ENCODE peak calls at places on chromosome 22, in nine cellular contexts. X, Q, H, R, C, G, B, E and T are unnamed samples.
A peak's percentile ranks its signal among the peaks of the same experiment; 100 is the strongest.

GRCh38 chr22:34015642-34016041 is 95.4 kb upstream of the LARGE1 start:
- DNase-seq in X (no peak), Q (no peak), H (no peak), R (no peak), C (no peak), G (no peak), B (no peak), E (no peak), T (peak; percentile 21)

GRCh38 chr22:30274061-30274812 is 7.6 kb upstream of the OSM start:
- DNase-seq in X (no peak), Q (no peak), H (no peak), R (no peak), C (no peak), G (no peak), B (no peak), E (no peak), T (no peak)

GRCh38 chr22:44668190-44668885 is 33.7 kb upstream of the PRR5 start:
- DNase-seq in X (peak; percentile 70), Q (no peak), H (no peak), R (no peak), C (peak; percentile 68), G (no peak), B (no peak), E (no peak), T (no peak)

GRCh38 chr22:50694099-50694498 is 21.5 kb downstream of the SHANK3 start:
- DNase-seq in X (no peak), Q (no peak), H (no peak), R (no peak), C (no peak), G (no peak), B (no peak), E (no peak), T (no peak)

GRCh38 chr22:40138866-40139265 is 38.9 kb upstream of the TNRC6B start:
- DNase-seq in X (no peak), Q (no peak), H (no peak), R (no peak), C (no peak), G (no peak), B (no peak), E (no peak), T (no peak)

GRCh38 chr22:33401291-33401690 is 343.1 kb upstream of the SYN3 start:
- DNase-seq in X (no peak), Q (no peak), H (no peak), R (no peak), C (no peak), G (no peak), B (peak; percentile 75), E (peak; percentile 10), T (no peak)

GRCh38 chr22:36776722-36777121 is 803 bp upstream of the IFT27 start:
- DNase-seq in X (no peak), Q (no peak), H (no peak), R (no peak), C (no peak), G (no peak), B (no peak), E (no peak), T (no peak)

GRCh38 chr22:30572210-30572609 is 2.3 kb downstream of the GAL3ST1 start:
- DNase-seq in X (no peak), Q (no peak), H (no peak), R (no peak), C (no peak), G (no peak), B (peak; percentile 4), E (no peak), T (no peak)

GRCh38 chr22:30602049-30602448 is 4.9 kb upstream of the TCN2 start:
- DNase-seq in X (peak; percentile 44), Q (no peak), H (no peak), R (peak; percentile 49), C (no peak), G (no peak), B (peak; percentile 23), E (peak; percentile 62), T (no peak)

GRCh38 chr22:37745548-37746365 is 48.9 kb downstream of the TRIOBP start:
- DNase-seq in X (peak; percentile 90), Q (peak; percentile 91), H (peak; percentile 92), R (peak; percentile 93), C (peak; percentile 94), G (peak; percentile 96), B (peak; percentile 83), E (peak; percentile 82), T (peak; percentile 96)

GRCh38 chr22:39205344-39206021 is 39.3 kb downstream of the PDGFB start:
- DNase-seq in X (peak; percentile 33), Q (no peak), H (no peak), R (no peak), C (no peak), G (peak; percentile 50), B (peak; percentile 57), E (peak; percentile 65), T (no peak)

GRCh38 chr22:41488076-41488475 is 19.2 kb downstream of the ACO2 start:
- DNase-seq in X (no peak), Q (no peak), H (no peak), R (no peak), C (no peak), G (no peak), B (no peak), E (no peak), T (no peak)

DNA sequence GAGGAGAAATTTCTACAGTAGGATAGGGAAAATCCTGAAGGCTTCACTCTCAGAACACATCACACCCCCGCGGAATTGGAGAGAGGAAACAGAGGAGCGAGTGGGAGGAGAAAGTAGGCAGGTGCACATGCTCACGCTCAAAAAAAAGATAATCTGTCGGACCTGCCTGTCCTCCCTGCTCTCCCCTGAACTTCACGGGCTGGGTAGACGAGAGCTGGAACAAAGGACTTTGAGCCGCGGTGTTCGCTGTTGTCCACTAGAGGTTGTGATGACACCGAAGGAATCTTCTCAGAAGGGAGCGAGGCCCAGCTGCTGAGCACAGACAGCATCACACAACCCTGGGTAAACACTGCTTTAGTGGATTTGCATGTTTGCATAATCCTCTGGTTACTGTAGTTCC is 5.0 kb downstream of the SEZ6L start:
- DNase-seq in X (peak; percentile 79), Q (no peak), H (peak; percentile 74), R (no peak), C (no peak), G (peak; percentile 62), B (no peak), E (peak; percentile 3), T (no peak)
- TF ChIP-seq CTCF in X (peak; percentile 70), Q (no peak), H (peak; percentile 40), R (no peak), C (no peak), G (no peak), B (no peak), E (no peak), T (no peak)

GRCh38 chr22:47933226-47933625 is 1170.8 kb downstream of the TBC1D22A start:
- DNase-seq in X (no peak), Q (no peak), H (no peak), R (no peak), C (no peak), G (no peak), B (no peak), E (no peak), T (peak; percentile 53)
- H3K9me3 ChIP-seq in X (peaks cover 8% of the 10 kb centered on the region), Q (no peaks in the 10 kb centered on the region), H (no peaks in the 10 kb centered on the region), R (peaks cover 16% of the 10 kb centered on the region), C (peaks cover 7% of the 10 kb centered on the region), G (no peaks in the 10 kb centered on the region), B (no peaks in the 10 kb centered on the region), E (no peaks in the 10 kb centered on the region), T (peaks cover 12% of the 10 kb centered on the region)

GRCh38 chr22:22410677-22411076 is 97.9 kb downstream of the ZNF280B start:
- DNase-seq in X (no peak), Q (no peak), H (no peak), R (no peak), C (no peak), G (no peak), B (no peak), E (no peak), T (peak; percentile 17)

GRCh38 chr22:22410121-22410520 is 98.4 kb downstream of the ZNF280B start:
- DNase-seq in X (no peak), Q (no peak), H (no peak), R (peak; percentile 92), C (peak; percentile 72), G (no peak), B (no peak), E (no peak), T (peak; percentile 86)

GRCh38 chr22:22408269-22408668 is 100.3 kb downstream of the ZNF280B start:
- DNase-seq in X (no peak), Q (no peak), H (no peak), R (no peak), C (no peak), G (no peak), B (no peak), E (no peak), T (peak; percentile 72)

GRCh38 chr22:22407061-22407460 is 101.5 kb downstream of the ZNF280B start:
- DNase-seq in X (no peak), Q (no peak), H (no peak), R (no peak), C (no peak), G (no peak), B (no peak), E (no peak), T (peak; percentile 89)

DNA sequence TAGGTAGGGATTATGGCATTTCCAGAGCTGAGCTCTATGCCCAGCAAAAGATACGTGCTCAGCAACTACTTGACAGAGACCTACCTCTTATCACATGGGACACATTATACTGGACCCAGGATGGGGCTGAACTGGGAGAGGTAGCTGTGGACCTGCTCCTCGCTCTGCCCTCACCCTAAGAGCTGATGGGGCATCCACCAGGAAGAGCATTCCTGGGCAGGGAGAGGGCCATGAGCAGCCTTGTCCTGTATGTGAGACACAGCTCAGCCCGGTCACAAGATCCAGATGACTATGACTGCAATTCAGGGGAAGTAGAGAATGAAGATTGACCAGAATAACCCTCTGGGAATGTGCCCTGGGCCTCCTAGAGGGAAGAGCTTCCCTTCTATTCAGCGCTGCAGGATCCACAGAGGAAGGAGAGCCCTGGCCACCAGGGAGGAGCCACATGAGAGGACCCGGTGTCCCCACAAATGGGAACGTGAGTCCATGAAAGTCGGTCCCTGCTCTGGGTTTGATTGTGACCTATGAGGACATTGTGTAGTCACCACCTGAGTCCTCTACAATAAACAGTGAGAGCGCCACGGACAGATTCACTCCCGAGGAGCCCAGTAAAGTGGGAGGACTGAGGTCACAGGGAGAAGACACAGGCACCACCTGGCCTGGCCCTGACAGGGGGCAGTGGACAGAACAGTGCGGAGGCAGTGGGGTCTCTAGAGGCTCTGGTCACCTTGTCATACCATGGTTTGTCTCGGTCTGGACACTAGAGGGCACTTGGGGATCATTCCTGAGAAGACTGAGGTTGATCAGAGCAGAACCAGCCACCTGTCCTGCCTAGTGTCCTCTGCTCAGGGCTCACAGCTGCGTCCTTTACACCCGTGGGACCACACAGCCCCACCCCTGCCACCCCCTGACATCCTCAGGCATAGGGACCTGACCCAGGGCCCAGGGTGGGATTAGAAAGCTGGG is 99.5 kb downstream of the ZNF280B start:
- DNase-seq in X (peak; percentile 57), Q (peak; percentile 29), H (peak; percentile 64), R (peak; percentile 87), C (no peak), G (no peak), B (peak; percentile 5), E (peak; percentile 33), T (peak; percentile 88)
- TF ChIP-seq CTCF in X (peak; percentile 65), Q (no peak), H (peak; percentile 50), R (peak; percentile 85), C (no peak), G (no peak), B (peak; percentile 18), E (peak; percentile 38), T (no peak)

DNA sequence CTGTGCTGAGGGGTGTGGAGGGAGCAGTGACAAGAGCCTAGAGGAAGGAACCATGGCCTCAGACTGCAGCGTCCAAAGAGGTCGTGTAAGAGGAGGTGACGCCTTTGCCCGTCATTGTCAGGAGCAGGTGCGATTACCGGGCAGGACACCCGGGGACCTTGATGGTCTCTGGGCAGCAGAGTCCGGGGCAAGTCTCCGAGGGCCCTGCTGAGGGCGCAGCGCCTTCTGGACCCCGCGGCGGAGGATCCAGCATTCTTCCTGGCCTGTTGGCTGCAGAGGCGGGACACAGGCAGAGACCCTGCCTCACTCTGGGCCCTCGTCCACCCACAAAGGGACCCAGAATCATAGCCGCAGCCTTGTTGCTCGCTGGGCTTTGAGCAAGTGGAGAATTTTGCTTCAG is 1168.8 kb downstream of the BRD1 start:
- DNase-seq in X (no peak), Q (no peak), H (no peak), R (no peak), C (no peak), G (no peak), B (no peak), E (no peak), T (no peak)
- H3K9me3 ChIP-seq in X (no peaks in the 10 kb centered on the region), Q (no peaks in the 10 kb centered on the region), H (no peaks in the 10 kb centered on the region), R (peaks cover 9% of the 10 kb centered on the region), C (peaks cover 9% of the 10 kb centered on the region), G (peaks cover 2% of the 10 kb centered on the region), B (no peaks in the 10 kb centered on the region), E (peaks cover 5% of the 10 kb centered on the region), T (peaks cover 16% of the 10 kb centered on the region)